ENCODE peak calls at places on chromosomes 3 and 15, in four cellular contexts. I is hepatocyte, U is SK-N-SH, F is GM23338. L is an unnamed sample.

GRCh38 chr15:71754660-71755059 is 55.7 kb upstream of the NR2E3 start:
- DNase-seq in U (no peak), I (no peak), F (no peak), L (no peak)

GRCh38 chr3:160464321-160464720 is 14.7 kb upstream of the TRIM59 start:
- DNase-seq in U (no peak), I (no peak), F (no peak), L (no peak)

GRCh38 chr15:52068004-52068403 is 44.6 kb downstream of the BCL2L10 start:
- DNase-seq in I (no peak), U (no peak), F (no peak), L (no peak)

GRCh38 chr15:93029613-93030429 is 59.2 kb downstream of the RGMA start:
- DNase-seq in F (no peak), I (peak; percentile 30), U (no peak), L (no peak)

GRCh38 chr3:146161725-146162047 is 702 bp upstream of the PLOD2 start:
- DNase-seq in I (peak; percentile 59), U (no peak), F (peak; percentile 34), L (no peak)

GRCh38 chr3:57026918-57027317 is 33.5 kb upstream of the SPATA12 start:
- DNase-seq in F (no peak), U (no peak), I (no peak), L (no peak)

GRCh38 chr3:156525808-156526207 is 29.1 kb downstream of the SSR3 start:
- DNase-seq in I (no peak), U (no peak), F (no peak), L (no peak)

GRCh38 chr15:44735482-44736260 is 657 bp upstream of the TRIM69 start:
- DNase-seq in U (peak; percentile 14), I (no peak), F (peak; percentile 12), L (no peak)

GRCh38 chr3:61769266-61769665 is 207.9 kb downstream of the PTPRG start:
- DNase-seq in I (no peak), U (no peak), F (no peak), L (no peak)

GRCh38 chr3:8767667-8768363 is 1.6 kb downstream of the OXTR start:
- DNase-seq in I (peak; percentile 31), U (peak; percentile 26), F (peak; percentile 84), L (no peak)

GRCh38 chr15:25719101-25719985 is 143.8 kb downstream of the ATP10A start:
- DNase-seq in U (peak; percentile 67), I (no peak), F (no peak), L (no peak)

GRCh38 chr3:110624571-110624970 is 447.0 kb upstream of the NECTIN3 start:
- DNase-seq in F (no peak), U (no peak), I (peak; percentile 9), L (no peak)

GRCh38 chr15:96339662-96340347 is 9.3 kb downstream of the NR2F2 start:
- DNase-seq in F (no peak), I (no peak), U (no peak), L (no peak)

GRCh38 chr15:96340348-96340610 is 9.8 kb downstream of the NR2F2 start:
- DNase-seq in F (no peak), I (no peak), U (no peak), L (no peak)

GRCh38 chr15:96337354-96337990 is 7.0 kb downstream of the NR2F2 start:
- DNase-seq in F (peak; percentile 54), I (no peak), U (no peak), L (no peak)

GRCh38 chr15:96337991-96338771 is 7.7 kb downstream of the NR2F2 start:
- DNase-seq in I (no peak), F (peak; percentile 22), U (no peak), L (no peak)

GRCh38 chr15:96338772-96339661 is 8.5 kb downstream of the NR2F2 start:
- DNase-seq in F (peak; percentile 28), U (no peak), I (no peak), L (no peak)
- H3K4me3 ChIP-seq in F (peak overlapping the region; percentile 76), U (no peak overlapping the region), I (peak overlapping the region; percentile 43), L (no peak overlapping the region)

GRCh38 chr3:168467085-168467714 is 371.5 kb upstream of the GOLIM4 start:
- DNase-seq in U (peak; percentile 23), F (peak; percentile 76), I (peak; percentile 50), L (no peak)
- TF ChIP-seq CTCF in U (peak; percentile 47), F (peak; percentile 86), I (peak; percentile 48), L (peak; percentile 25)

DNA sequence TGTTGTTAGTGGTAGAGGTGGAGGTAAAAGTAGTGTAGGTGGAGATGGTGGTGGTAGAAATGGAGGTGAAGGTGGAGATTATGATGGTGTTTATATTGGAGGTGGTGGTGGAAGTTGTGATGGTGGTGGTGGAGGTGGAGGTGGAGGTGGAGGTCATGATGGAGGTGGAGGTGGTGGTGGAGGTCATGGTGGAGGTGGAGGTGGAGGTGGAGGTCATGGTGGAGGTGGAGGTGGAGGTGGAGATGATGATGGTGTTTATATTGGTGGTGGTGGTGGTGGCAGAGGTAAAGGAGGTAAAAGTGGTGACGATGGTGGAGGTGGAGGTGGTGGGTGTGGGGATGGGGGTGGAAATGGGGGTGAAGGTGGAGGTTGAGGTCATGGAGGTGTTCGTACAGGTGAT is 107.8 kb downstream of the ASB7 start:
- DNase-seq in F (no peak), I (no peak), U (no peak), L (no peak)
- H3K9me2 ChIP-seq in F (peaks cover 7% of the 10 kb centered on the region), I (no peaks in the 10 kb centered on the region), U (no peaks in the 10 kb centered on the region), L (no peaks in the 10 kb centered on the region)

DNA sequence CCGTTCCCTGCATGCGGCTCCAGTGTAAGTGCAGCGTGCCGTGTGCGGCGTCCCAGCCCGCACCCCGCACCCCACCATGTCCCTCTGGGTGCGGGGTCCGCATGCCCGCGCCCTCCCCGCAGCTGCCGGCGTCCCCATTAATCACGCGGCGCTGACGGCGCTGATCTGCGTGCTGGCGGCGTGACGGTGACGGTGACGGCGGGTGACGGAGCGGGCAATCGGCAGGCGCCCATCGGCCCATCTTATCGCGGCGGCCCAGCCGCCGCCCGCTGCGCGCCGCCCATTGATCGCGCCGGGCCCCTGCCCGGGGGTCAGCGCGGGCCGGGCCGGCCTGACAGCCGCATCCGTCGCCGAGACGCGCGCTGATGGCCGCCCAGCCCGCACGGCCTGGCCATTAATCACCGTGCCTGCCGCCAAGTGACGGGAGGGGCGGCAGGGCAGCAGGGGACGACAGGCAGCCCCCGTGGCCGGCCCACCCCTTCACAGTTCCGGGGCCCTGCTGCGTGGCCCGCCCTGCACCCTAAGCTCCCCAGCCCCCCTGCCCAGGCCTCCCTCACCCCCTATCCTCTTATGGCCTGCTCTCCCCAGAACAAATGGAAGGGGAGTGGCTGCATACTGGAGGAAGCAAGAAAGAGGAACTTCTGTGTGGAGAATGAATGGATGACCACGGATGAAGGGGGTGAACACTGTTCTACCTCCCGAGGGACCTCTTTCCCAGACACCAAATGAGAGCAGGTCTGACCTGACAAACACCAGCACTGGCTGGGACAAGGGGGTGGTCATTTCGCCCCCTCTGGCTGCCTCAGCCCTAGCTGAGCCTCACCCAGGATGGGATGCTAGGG is 24.8 kb downstream of the SEC61A1 start:
- DNase-seq in F (peak; percentile 28), I (peak; percentile 57), U (no peak), L (no peak)
- H3K4me3 ChIP-seq in F (peak overlapping the region; percentile 68), I (no peak overlapping the region), U (no peak overlapping the region), L (no peak overlapping the region)

DNA sequence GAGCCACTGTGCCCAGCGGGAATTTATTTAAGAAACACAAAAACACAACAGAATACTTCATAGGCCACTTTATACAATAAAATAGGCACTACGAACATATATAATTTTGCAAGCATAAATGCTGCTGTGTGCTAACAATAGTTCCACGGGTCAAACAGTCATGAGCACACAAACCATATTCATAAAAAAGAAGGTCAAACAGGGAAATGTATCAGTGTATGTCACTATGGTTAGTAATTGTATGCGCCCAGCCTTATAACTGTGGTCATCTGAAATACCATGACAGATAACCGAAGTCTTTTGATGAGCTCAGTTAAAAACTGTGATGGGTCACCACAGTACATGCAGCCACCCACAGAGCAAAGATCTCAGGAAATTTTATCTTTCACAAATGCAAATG is 38.1 kb upstream of the NR2C2 start:
- DNase-seq in I (no peak), U (no peak), F (no peak), L (no peak)
- TF ChIP-seq CTCF in I (no peak), U (no peak), F (no peak), L (no peak)

L was measured in OCI-LY7.